ENCODE peak calls at places on chromosomes 12 and 14, in four cellular contexts. Z, V, S and O are unnamed samples.
A peak's percentile ranks its signal among the peaks of the same experiment; 100 is the strongest.

GRCh38 chr12:109710747-109711595 is 2.7 kb upstream of the FAM222A start:
- DNase-seq in Z (peak; percentile 24), V (no peak), S (no peak), O (no peak)

GRCh38 chr14:61213930-61214329 is 67.2 kb downstream of the TMEM30B start:
- DNase-seq in Z (no peak), V (no peak), S (no peak), O (no peak)

GRCh38 chr14:88848571-88848970 is 24.1 kb downstream of the TTC8 start:
- DNase-seq in Z (no peak), V (no peak), S (no peak), O (no peak)

GRCh38 chr12:56377310-56377988 is 14.8 kb upstream of the APOF start:
- DNase-seq in Z (no peak), V (no peak), S (no peak), O (no peak)

GRCh38 chr12:58787021-58787760 is 133.1 kb downstream of the LRIG3 start:
- DNase-seq in Z (peak; percentile 57), V (no peak), S (no peak), O (no peak)

GRCh38 chr14:44914849-44915248 is 46.9 kb downstream of the KLHL28 start:
- DNase-seq in Z (no peak), V (no peak), S (no peak), O (no peak)

GRCh38 chr12:119229837-119230236 is 51.1 kb downstream of the HSPB8 start:
- DNase-seq in Z (no peak), V (no peak), S (no peak), O (no peak)

GRCh38 chr12:110579239-110579888 is 3.8 kb downstream of the PPTC7 start:
- DNase-seq in Z (no peak), V (no peak), S (no peak), O (no peak)

GRCh38 chr14:90785474-90785873 is 30.8 kb downstream of the TTC7B start:
- DNase-seq in Z (no peak), V (no peak), S (no peak), O (no peak)

GRCh38 chr14:95058491-95058890 is 98.8 kb downstream of the DICER1 start:
- DNase-seq in Z (no peak), V (no peak), S (no peak), O (no peak)

GRCh38 chr14:79515158-79515557 is 696.1 kb downstream of the DIO2 start:
- DNase-seq in Z (no peak), V (no peak), S (no peak), O (no peak)

GRCh38 chr14:43243168-43243567 is 1263.9 kb downstream of the FSCB start:
- DNase-seq in Z (no peak), V (no peak), S (no peak), O (no peak)

GRCh38 chr12:115135800-115136211 is 451.8 kb upstream of the TBX3 start:
- DNase-seq in Z (peak; percentile 4), V (no peak), S (no peak), O (peak; percentile 61)

GRCh38 chr14:77123381-77124344 is 17.9 kb downstream of the ZDHHC22 start:
- DNase-seq in Z (no peak), V (peak; percentile 69), S (peak; percentile 43), O (peak; percentile 83)

GRCh38 chr14:104925941-104926609 is 1.4 kb downstream of the PLD4 start:
- DNase-seq in Z (no peak), V (no peak), S (peak; percentile 47), O (peak; percentile 30)

GRCh38 chr12:52029686-52030085 is 21.6 kb upstream of the NR4A1 start:
- DNase-seq in Z (no peak), V (no peak), S (no peak), O (peak; percentile 82)

GRCh38 chr14:105710119-105711057 is 184.0 kb downstream of the TMEM121 start:
- DNase-seq in Z (no peak), V (no peak), S (no peak), O (no peak)